ENCODE peak calls at places on chromosome 7, in four cellular contexts. S is stomach, R is IMR-90, X is uterus. D is an unnamed sample.
A peak's percentile ranks its signal among the peaks of the same experiment; 100 is the strongest.

GRCh38 chr7:30838008-30838407 is 66.8 kb downstream of the MINDY4 start:
- DNase-seq in S (no peak), R (no peak), X (no peak), D (no peak)

GRCh38 chr7:129017264-129017663 is 37.6 kb downstream of the TNPO3 start:
- DNase-seq in S (no peak), R (no peak), X (no peak), D (no peak)

GRCh38 chr7:7183833-7184463 is 1.6 kb downstream of the C1GALT1 start:
- DNase-seq in S (no peak), R (no peak), X (no peak), D (no peak)

GRCh38 chr7:97021443-97022261 is 3.0 kb downstream of the DLX5 start:
- DNase-seq in S (no peak), R (no peak), X (no peak), D (no peak)

GRCh38 chr7:30971840-30972563 is 8.2 kb downstream of the GHRHR start:
- DNase-seq in S (no peak), R (no peak), X (no peak), D (no peak)

GRCh38 chr7:12386237-12386839 is 17.3 kb downstream of the VWDE start:
- DNase-seq in S (no peak), R (no peak), X (no peak), D (no peak)

GRCh38 chr7:118085000-118085399 is 99.0 kb upstream of the LSM8 start:
- DNase-seq in S (no peak), R (no peak), X (no peak), D (no peak)

GRCh38 chr7:20362574-20363253 is 32.0 kb downstream of the ITGB8 start:
- DNase-seq in S (no peak), R (no peak), X (no peak), D (no peak)

GRCh38 chr7:2399848-2400587 is 3.4 kb upstream of the CHST12 start:
- DNase-seq in S (peak; percentile 86), R (peak; percentile 95), X (peak; percentile 89), D (peak; percentile 50)

GRCh38 chr7:140005754-140006503 is 56.8 kb downstream of the PARP12 start:
- DNase-seq in S (no peak), R (no peak), X (no peak), D (no peak)

GRCh38 chr7:86773309-86773708 is 129.6 kb downstream of the GRM3 start:
- DNase-seq in S (no peak), R (no peak), X (no peak), D (no peak)

GRCh38 chr7:29623976-29624375 is 60.3 kb downstream of the PRR15 start:
- DNase-seq in S (no peak), R (no peak), X (no peak), D (no peak)

GRCh38 chr7:158524749-158525635 is 62.6 kb downstream of the PTPRN2 start:
- DNase-seq in S (no peak), R (no peak), X (no peak), D (no peak)

GRCh38 chr7:140544278-140544896 is 65.1 kb upstream of the MKRN1 start:
- DNase-seq in S (peak; percentile 74), R (no peak), X (no peak), D (no peak)

GRCh38 chr7:157690833-157691382 is 354.1 kb downstream of the DNAJB6 start:
- DNase-seq in S (peak; percentile 48), R (no peak), X (peak; percentile 19), D (peak; percentile 30)

GRCh38 chr7:17040701-17041100 is 158.9 kb upstream of the AGR3 start:
- DNase-seq in S (no peak), R (no peak), X (no peak), D (no peak)

GRCh38 chr7:149281508-149282330 is 19.7 kb downstream of the ZNF783 start:
- DNase-seq in S (no peak), R (no peak), X (no peak), D (no peak)

GRCh38 chr7:151987748-151988529 is 31.7 kb downstream of the GALNTL5 start:
- DNase-seq in S (no peak), R (peak; percentile 42), X (no peak), D (no peak)

GRCh38 chr7:137880432-137880831 is 33.7 kb upstream of the DGKI start:
- DNase-seq in S (no peak), R (peak; percentile 77), X (peak; percentile 62), D (no peak)

GRCh38 chr7:111080495-111081105 is 10.3 kb upstream of the LRRN3 start:
- DNase-seq in S (no peak), R (no peak), X (no peak), D (no peak)

GRCh38 chr7:127690806-127691205 is 38.8 kb downstream of the SND1 start:
- DNase-seq in S (no peak), R (no peak), X (no peak), D (no peak)

GRCh38 chr7:1345796-1346532 is 113.3 kb downstream of the UNCX start:
- DNase-seq in S (no peak), R (no peak), X (no peak), D (no peak)

GRCh38 chr7:47249361-47249760 is 332.6 kb downstream of the TNS3 start:
- DNase-seq in S (no peak), R (no peak), X (no peak), D (no peak)

GRCh38 chr7:74282748-74283459 is 6.3 kb upstream of the CLIP2 start:
- DNase-seq in S (no peak), R (no peak), X (no peak), D (no peak)

GRCh38 chr7:4226166-4226857 is 455.8 kb upstream of the FOXK1 start:
- DNase-seq in S (no peak), R (no peak), X (no peak), D (no peak)

DNA sequence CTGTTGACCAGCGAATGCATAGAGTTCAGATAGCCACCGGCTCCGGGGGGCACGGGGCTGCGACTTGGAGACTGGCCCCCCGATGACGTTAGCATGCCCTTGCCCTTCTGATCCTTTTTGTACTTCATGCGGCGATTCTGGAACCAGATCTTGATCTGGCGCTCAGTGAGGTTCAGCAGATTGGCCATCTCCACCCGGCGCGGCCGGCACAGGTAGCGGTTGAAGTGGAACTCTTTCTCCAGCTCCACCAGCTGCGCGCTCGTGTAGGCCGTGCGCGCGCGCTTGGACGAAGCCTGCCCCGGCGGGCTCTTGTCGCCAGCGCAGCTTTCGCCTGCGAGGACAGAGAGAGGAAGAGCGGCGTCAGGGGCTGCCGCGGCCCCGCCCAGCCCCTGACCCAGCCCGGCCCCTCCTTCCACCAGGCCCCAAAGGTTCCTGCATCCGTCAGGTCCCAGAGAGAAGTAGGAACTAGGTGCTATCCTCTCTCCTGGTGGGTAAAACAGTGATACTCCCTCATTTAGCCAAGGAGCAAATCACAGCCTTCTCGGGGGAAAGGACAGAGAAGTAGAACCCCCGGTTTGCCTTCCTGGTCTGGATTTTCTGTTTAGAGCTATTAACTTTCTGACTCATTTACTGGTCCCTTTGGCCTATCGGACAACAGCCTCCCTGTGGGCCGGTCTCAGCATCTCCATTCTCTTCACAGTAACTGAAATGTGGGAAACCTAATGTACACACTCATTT is 6.1 kb upstream of the HOXA2 start:
- DNase-seq in S (no peak), R (peak; percentile 88), X (no peak), D (no peak)
- TF ChIP-seq POLR2A in S (no peak), R (peak; percentile 64), X (peak; percentile 18), D (peak; percentile 42)

DNA sequence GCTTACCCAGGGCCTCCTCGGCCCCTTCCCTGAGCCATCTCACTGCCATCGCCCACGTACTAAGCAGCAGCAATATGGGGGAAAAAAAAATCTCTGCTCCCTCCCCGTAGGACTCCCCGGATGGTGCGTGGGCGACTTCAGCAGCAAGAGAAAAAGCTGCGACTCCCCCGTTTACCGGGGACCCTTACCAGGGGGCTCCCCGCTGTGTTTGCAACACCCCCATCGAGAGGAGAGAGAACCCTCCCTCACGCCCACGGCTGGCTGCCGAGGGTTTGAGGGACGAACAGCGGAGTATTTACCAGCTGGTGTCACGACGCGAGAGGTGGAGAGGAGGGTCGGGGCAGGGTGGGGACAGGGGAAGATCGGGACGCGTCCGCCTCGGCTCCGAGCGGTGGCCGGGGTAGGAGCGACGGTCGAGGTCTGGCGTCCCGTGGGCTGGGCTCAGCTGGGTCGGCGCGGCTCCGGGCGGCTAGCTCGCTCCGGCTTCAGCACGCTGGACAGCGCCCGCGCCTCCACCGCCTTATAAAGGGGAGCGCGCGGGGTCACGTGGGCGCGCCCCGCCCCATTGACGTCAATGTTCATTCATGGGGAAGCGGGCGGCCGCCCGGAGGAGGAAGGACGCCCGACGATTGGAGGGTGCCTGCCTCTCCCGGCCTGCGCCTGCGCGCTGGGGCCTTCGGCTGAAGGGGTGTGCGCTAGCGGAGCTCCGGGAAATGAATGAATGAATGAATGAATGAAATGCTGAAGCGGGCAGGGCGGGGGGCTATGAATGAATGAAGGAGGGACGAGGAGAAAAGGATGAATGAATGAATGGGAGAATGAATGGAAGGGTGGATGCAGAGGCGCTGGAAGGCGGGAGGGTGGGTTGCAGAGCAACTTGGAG is at the start of gene VGF:
- DNase-seq in S (peak; percentile 92), R (peak; percentile 92), X (peak; percentile 77), D (peak; percentile 49)
- H3K27me3 ChIP-seq in S (peaks cover 36% of the 10 kb centered on the region), R (peaks cover 29% of the 10 kb centered on the region), X (peaks cover 47% of the 10 kb centered on the region), D (peaks cover 77% of the 10 kb centered on the region)

GRCh38 chr7:143499246-143499645 is 21.6 kb downstream of the TAS2R41 start:
- DNase-seq in S (no peak), R (peak; percentile 34), X (peak; percentile 52), D (no peak)

GRCh38 chr7:143495806-143496672 is 18.4 kb downstream of the TAS2R41 start:
- DNase-seq in S (no peak), R (no peak), X (no peak), D (no peak)

GRCh38 chr7:143497008-143497795 is 19.5 kb downstream of the TAS2R41 start:
- DNase-seq in S (no peak), R (no peak), X (no peak), D (no peak)

GRCh38 chr7:143503261-143503660 is 25.6 kb downstream of the TAS2R41 start:
- DNase-seq in S (no peak), R (no peak), X (no peak), D (no peak)

GRCh38 chr7:143499743-143500348 is 22.2 kb downstream of the TAS2R41 start:
- DNase-seq in S (no peak), R (no peak), X (no peak), D (no peak)
- TF ChIP-seq POLR2A in S (no peak), R (no peak), X (no peak), D (no peak)

GRCh38 chr7:156234666-156235494 is 405.7 kb upstream of the RNF32 start:
- DNase-seq in S (no peak), R (no peak), X (no peak), D (no peak)
- H3K27me3 ChIP-seq in S (no peaks in the 10 kb centered on the region), R (no peaks in the 10 kb centered on the region), X (no peaks in the 10 kb centered on the region), D (no peaks in the 10 kb centered on the region)

GRCh38 chr7:70884809-70885208 is 247.1 kb upstream of the GALNT17 start:
- DNase-seq in S (no peak), R (no peak), X (no peak), D (no peak)
- TF ChIP-seq POLR2A in S (no peak), R (no peak), X (no peak), D (no peak)

GRCh38 chr7:44149571-44150465 is 8.7 kb upstream of the MYL7 start:
- DNase-seq in S (no peak), R (peak; percentile 30), X (peak; percentile 8), D (no peak)
- H3K27me3 ChIP-seq in S (no peaks in the 10 kb centered on the region), R (peaks cover 29% of the 10 kb centered on the region), X (no peaks in the 10 kb centered on the region), D (peaks cover 15% of the 10 kb centered on the region)

DNA sequence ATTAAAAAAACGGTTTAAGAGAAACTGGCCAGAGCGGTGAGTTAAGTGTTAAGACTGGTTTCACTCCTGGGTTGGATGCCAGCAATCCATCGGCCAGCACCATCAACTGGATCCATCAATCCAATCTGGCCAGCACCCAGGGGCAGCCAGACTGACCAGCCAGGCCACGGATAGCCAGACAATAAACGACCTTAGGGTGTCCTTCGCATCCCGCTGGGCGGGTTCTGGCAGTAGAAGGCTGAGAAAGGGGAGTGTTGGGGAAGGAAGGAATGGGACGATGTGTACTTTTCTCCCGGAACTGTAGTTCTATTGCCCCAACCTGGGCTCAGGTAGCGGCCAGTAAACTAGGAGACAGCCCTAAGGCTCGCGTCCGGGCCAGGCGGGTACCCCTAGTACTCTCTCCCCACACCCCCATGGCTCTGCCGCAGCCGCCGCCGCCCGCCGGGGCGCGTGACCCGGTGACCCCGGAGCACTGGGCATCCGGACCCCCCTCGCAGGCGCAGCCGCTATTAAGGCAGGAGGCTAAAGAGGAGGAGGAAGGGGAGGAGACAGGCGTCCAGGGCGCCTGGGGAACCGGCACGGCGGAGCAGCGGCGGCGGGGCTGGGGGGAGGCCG is at the start of gene CASD1:
- DNase-seq in S (peak; percentile 55), R (peak; percentile 1), X (peak; percentile 40), D (peak; percentile 7)
- TF ChIP-seq POLR2A in S (no peak), R (no peak), X (no peak), D (no peak)